ENCODE peak calls at places on chromosomes 12 and 14, in eight cellular contexts. U, N, Q, W, J, O, E and G are unnamed samples.
A peak's percentile ranks its signal among the peaks of the same experiment; 100 is the strongest.

GRCh38 chr12:5197127-5197526 is 153.4 kb downstream of the KCNA5 start:
- DNase-seq in Q (no peak), U (no peak), N (no peak), J (no peak), E (no peak), W (no peak), O (no peak), G (no peak)

GRCh38 chr14:56099081-56099797 is 19.0 kb upstream of the PELI2 start:
- DNase-seq in J (no peak), U (no peak), E (no peak), O (no peak), N (no peak), Q (no peak), W (no peak), G (peak; percentile 29)

GRCh38 chr12:117384735-117385134 is 23.3 kb upstream of the NOS1 start:
- DNase-seq in W (no peak), N (no peak), J (no peak), U (no peak), Q (peak; percentile 55), O (no peak), E (no peak), G (no peak)

GRCh38 chr14:103555559-103556337 is 6.7 kb downstream of the BAG5 start:
- DNase-seq in E (no peak), W (no peak), O (no peak), U (no peak), Q (no peak), N (no peak), J (no peak), G (peak; percentile 28)

GRCh38 chr14:94380225-94381148 is 7.9 kb downstream of the SERPINA1 start:
- DNase-seq in O (no peak), N (no peak), Q (no peak), W (no peak), J (no peak), U (no peak), E (no peak), G (no peak)

GRCh38 chr14:52473557-52473956 is 78.7 kb downstream of the TXNDC16 start:
- DNase-seq in E (peak; percentile 14), Q (peak; percentile 16), J (no peak), W (no peak), O (no peak), N (no peak), U (no peak), G (no peak)

GRCh38 chr14:49033131-49033530 is 553.0 kb downstream of the RPS29 start:
- DNase-seq in J (no peak), U (no peak), Q (no peak), O (no peak), E (no peak), W (no peak), N (no peak), G (no peak)

GRCh38 chr12:91910871-91911388 is 234.7 kb downstream of the BTG1 start:
- DNase-seq in J (no peak), Q (no peak), W (no peak), O (no peak), U (no peak), N (no peak), E (peak; percentile 5), G (no peak)

GRCh38 chr14:58882577-58883018 is 244.8 kb downstream of the DACT1 start:
- DNase-seq in U (no peak), E (no peak), Q (no peak), O (no peak), W (no peak), N (no peak), J (no peak), G (peak; percentile 84)

GRCh38 chr14:29197557-29197956 is 431.0 kb downstream of the FOXG1 start:
- DNase-seq in W (no peak), N (no peak), E (no peak), O (no peak), U (no peak), Q (no peak), J (no peak), G (no peak)

GRCh38 chr12:39267886-39268285 is 175.0 kb downstream of the KIF21A start:
- DNase-seq in U (no peak), N (no peak), Q (no peak), O (no peak), W (no peak), J (no peak), E (no peak), G (no peak)

GRCh38 chr12:113980537-113981337 is 14.6 kb upstream of the RBM19 start:
- DNase-seq in O (peak; percentile 14), J (peak; percentile 36), U (no peak), W (peak; percentile 64), E (peak; percentile 66), Q (peak; percentile 57), N (peak; percentile 24), G (peak; percentile 85)

GRCh38 chr14:38129192-38129591 is 78.5 kb upstream of the SSTR1 start:
- DNase-seq in N (no peak), U (no peak), Q (no peak), E (no peak), W (no peak), O (no peak), J (no peak), G (no peak)

GRCh38 chr14:24241829-24242443 is 487 bp downstream of the TINF2 start:
- DNase-seq in Q (peak; percentile 96), U (peak; percentile 90), W (peak; percentile 92), E (peak; percentile 96), J (peak; percentile 59), N (peak; percentile 92), O (peak; percentile 93), G (peak; percentile 94)

GRCh38 chr12:128069359-128069997 is 197.5 kb upstream of the TMEM132C start:
- DNase-seq in O (no peak), W (peak; percentile 48), Q (peak; percentile 46), N (no peak), U (no peak), E (peak; percentile 60), J (no peak), G (peak; percentile 75)

GRCh38 chr14:52922656-52923055 is 28.2 kb downstream of the FERMT2 start:
- DNase-seq in J (no peak), W (no peak), E (no peak), N (no peak), Q (no peak), U (no peak), O (no peak), G (no peak)

GRCh38 chr12:116125084-116125483 is 152.4 kb downstream of the MED13L start:
- DNase-seq in E (no peak), W (no peak), U (no peak), N (no peak), O (no peak), J (no peak), Q (no peak), G (no peak)

GRCh38 chr12:116127858-116128257 is 149.6 kb downstream of the MED13L start:
- DNase-seq in E (no peak), Q (no peak), J (no peak), N (no peak), O (no peak), U (no peak), W (no peak), G (no peak)

GRCh38 chr12:116126610-116127009 is 150.9 kb downstream of the MED13L start:
- DNase-seq in O (no peak), J (no peak), N (no peak), Q (no peak), W (no peak), U (no peak), E (no peak), G (no peak)

GRCh38 chr12:116123511-116124258 is 153.8 kb downstream of the MED13L start:
- DNase-seq in J (no peak), Q (peak; percentile 23), E (peak; percentile 19), U (no peak), N (no peak), W (peak; percentile 20), O (no peak), G (peak; percentile 72)

GRCh38 chr12:116125981-116126566 is 151.4 kb downstream of the MED13L start:
- DNase-seq in E (no peak), O (no peak), N (no peak), W (no peak), Q (no peak), U (no peak), J (no peak), G (peak; percentile 37)
- H3K4me1 ChIP-seq in E (peaks cover 4% of the 10 kb centered on the region), O (peaks cover 39% of the 10 kb centered on the region), N (peaks cover 20% of the 10 kb centered on the region), W (peaks cover 31% of the 10 kb centered on the region), Q (peaks cover 26% of the 10 kb centered on the region), U (peaks cover 79% of the 10 kb centered on the region), J (peaks cover 10% of the 10 kb centered on the region), G (peaks cover 70% of the 10 kb centered on the region)

GRCh38 chr12:54935235-54935951 is 49.2 kb downstream of the TESPA1 start:
- DNase-seq in E (peak; percentile 41), W (peak; percentile 49), N (no peak), U (no peak), O (peak; percentile 25), J (no peak), Q (no peak), G (peak; percentile 81)
- TF ChIP-seq CTCF in E (peak; percentile 27), W (peak; percentile 12), N (no peak), U (no peak), O (no peak), J (no peak), Q (no peak), G (peak; percentile 23)

GRCh38 chr12:108561852-108562347 is 496 bp upstream of the ISCU start:
- DNase-seq in J (no peak), N (no peak), U (no peak), E (no peak), Q (no peak), O (no peak), W (no peak), G (no peak)

GRCh38 chr12:108564724-108565123 is 2.3 kb downstream of the ISCU start:
- DNase-seq in W (no peak), E (no peak), U (no peak), Q (no peak), O (no peak), N (no peak), J (no peak), G (no peak)

GRCh38 chr12:108563804-108564151 is 1.4 kb downstream of the ISCU start:
- DNase-seq in E (no peak), J (no peak), W (no peak), N (no peak), U (no peak), O (no peak), Q (no peak), G (no peak)

GRCh38 chr12:108562348-108563134 is at the start of gene ISCU:
- DNase-seq in N (peak; percentile 99), E (peak; percentile 99), W (peak; percentile 97), O (peak; percentile 99), J (peak; percentile 96), U (peak; percentile 93), Q (peak; percentile 97), G (peak; percentile 99)

GRCh38 chr12:108563135-108563803 is 873 bp downstream of the ISCU start:
- DNase-seq in U (peak; percentile 92), O (peak; percentile 88), N (peak; percentile 81), W (peak; percentile 77), Q (peak; percentile 79), E (peak; percentile 93), J (peak; percentile 56), G (peak; percentile 90)
- H3K4me1 ChIP-seq in U (peaks cover 45% of the 10 kb centered on the region), O (peaks cover 44% of the 10 kb centered on the region), N (no peaks in the 10 kb centered on the region), W (peaks cover 24% of the 10 kb centered on the region), Q (peaks cover 41% of the 10 kb centered on the region), E (peaks cover 59% of the 10 kb centered on the region), J (peaks cover 4% of the 10 kb centered on the region), G (no peaks in the 10 kb centered on the region)

DNA sequence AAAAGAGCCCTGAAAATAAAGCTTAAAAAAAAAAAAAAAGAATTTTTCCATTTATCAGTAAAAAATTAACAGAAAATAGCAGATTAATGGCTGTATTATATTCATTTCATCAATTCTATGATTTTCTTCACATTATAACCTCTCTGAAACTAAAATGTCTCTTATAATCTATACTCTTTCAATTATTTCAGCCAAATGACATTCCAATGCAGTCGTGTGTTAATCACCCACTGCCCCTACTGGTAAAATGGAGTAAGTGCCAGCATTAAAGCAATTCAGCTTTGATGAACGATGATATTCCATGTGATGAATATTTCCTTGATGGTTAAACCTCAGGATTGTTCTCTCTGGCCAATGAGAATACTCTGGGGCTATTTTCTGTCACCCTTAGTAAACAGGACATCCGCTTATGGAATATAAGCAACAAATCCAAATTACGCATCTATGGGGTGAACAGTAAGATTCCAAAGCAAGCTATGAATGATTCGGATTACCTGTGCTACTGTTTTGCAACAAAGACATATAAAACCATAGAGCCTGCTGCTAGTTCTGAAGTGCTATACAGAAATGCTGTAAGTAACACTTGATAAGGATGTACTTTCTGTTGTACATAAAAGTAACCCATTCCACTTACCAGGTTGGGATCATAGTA is 20.3 kb upstream of the SYCP3 start:
- DNase-seq in Q (peak; percentile 59), O (no peak), W (peak; percentile 53), U (no peak), E (peak; percentile 62), N (no peak), J (no peak), G (peak; percentile 50)
- TF ChIP-seq CTCF in Q (peak; percentile 88), O (peak; percentile 94), W (peak; percentile 68), U (peak; percentile 69), E (peak; percentile 94), N (peak; percentile 45), J (peak; percentile 74), G (peak; percentile 79)